ENCODE peak calls at places on chromosomes 16 and 17, in eight cellular contexts. Y, F, W, G, T, J, A and V are unnamed samples.

GRCh38 chr16:13638218-13638617 is 281.7 kb upstream of the ERCC4 start:
- DNase-seq in J (no peak), F (no peak), A (no peak), Y (no peak), W (no peak), T (no peak), G (no peak), V (no peak)

GRCh38 chr16:85392756-85393673 is 220.1 kb upstream of the GSE1 start:
- DNase-seq in G (no peak), F (peak; percentile 10), J (no peak), Y (no peak), T (no peak), W (peak; percentile 7), A (no peak), V (no peak)

GRCh38 chr17:16328997-16329396 is 24.3 kb downstream of the CENPV start:
- DNase-seq in G (no peak), F (no peak), Y (no peak), T (no peak), W (no peak), J (peak; percentile 41), A (no peak), V (no peak)

GRCh38 chr17:48498168-48498840 is 32.5 kb downstream of the HOXB1 start:
- DNase-seq in G (no peak), A (no peak), T (peak; percentile 35), F (no peak), Y (no peak), W (no peak), J (no peak), V (no peak)

GRCh38 chr16:9176547-9177418 is 85.3 kb downstream of the HAPSTR1 start:
- DNase-seq in J (no peak), G (no peak), F (peak; percentile 87), Y (no peak), W (no peak), A (no peak), T (no peak), V (no peak)

GRCh38 chr16:89815639-89816348 is 653 bp downstream of the FANCA start:
- DNase-seq in T (no peak), J (no peak), A (no peak), F (no peak), W (no peak), G (no peak), Y (no peak), V (no peak)

GRCh38 chr17:50171371-50172071 is 5.7 kb downstream of the SGCA start:
- DNase-seq in J (no peak), T (no peak), F (no peak), G (no peak), A (no peak), W (no peak), Y (no peak), V (no peak)

GRCh38 chr16:4772351-4772750 is 5.4 kb upstream of the ZNF500 start:
- DNase-seq in W (no peak), A (no peak), F (no peak), G (no peak), T (no peak), Y (no peak), J (no peak), V (no peak)

GRCh38 chr16:15653227-15653626 is 3.2 kb downstream of the NDE1 start:
- DNase-seq in T (peak; percentile 70), J (no peak), Y (no peak), G (peak; percentile 99), W (peak; percentile 24), F (no peak), A (no peak), V (peak; percentile 49)

GRCh38 chr17:75144816-75145511 is 9.3 kb downstream of the JPT1 start:
- DNase-seq in T (no peak), G (no peak), W (no peak), J (no peak), A (no peak), F (no peak), Y (no peak), V (no peak)

GRCh38 chr17:51144266-51145022 is 8.9 kb upstream of the NME1 start:
- DNase-seq in G (no peak), T (no peak), Y (no peak), F (no peak), W (no peak), A (no peak), J (no peak), V (no peak)

GRCh38 chr16:1771072-1771863 is at the start of gene NME3:
- DNase-seq in A (no peak), F (peak; percentile 73), W (peak; percentile 86), T (no peak), G (peak; percentile 69), Y (no peak), J (peak; percentile 71), V (no peak)

GRCh38 chr16:57145046-57145963 is 40.5 kb downstream of the PSME3IP1 start:
- DNase-seq in Y (no peak), W (no peak), A (no peak), F (no peak), T (no peak), J (peak; percentile 29), G (no peak), V (no peak)

GRCh38 chr17:44820631-44821196 is 9.4 kb downstream of the GJC1 start:
- DNase-seq in T (no peak), W (no peak), Y (no peak), J (peak; percentile 78), F (no peak), G (peak; percentile 83), A (peak; percentile 62), V (peak; percentile 85)

GRCh38 chr17:61250335-61250890 is 149.2 kb upstream of the TBX2 start:
- DNase-seq in T (no peak), F (no peak), J (no peak), Y (no peak), G (peak; percentile 71), W (no peak), A (no peak), V (no peak)

GRCh38 chr17:68302666-68303065 is 11.4 kb downstream of the ARSG start:
- DNase-seq in A (no peak), T (no peak), G (no peak), Y (no peak), J (no peak), W (no peak), F (no peak), V (no peak)

GRCh38 chr17:74872313-74873035 is at the start of gene FDXR:
- DNase-seq in W (no peak), T (no peak), J (peak; percentile 25), G (no peak), A (no peak), F (no peak), Y (no peak), V (no peak)

GRCh38 chr16:73095142-73095791 is 47.3 kb upstream of the ZFHX3 start:
- DNase-seq in A (no peak), Y (no peak), F (no peak), J (no peak), G (peak; percentile 66), W (no peak), T (no peak), V (no peak)

GRCh38 chr17:72254808-72255449 is 134.1 kb downstream of the SOX9 start:
- DNase-seq in J (no peak), T (no peak), Y (no peak), F (no peak), G (no peak), A (no peak), W (no peak), V (no peak)

GRCh38 chr17:69232650-69233049 is 4.0 kb upstream of the ABCA10 start:
- DNase-seq in T (no peak), F (no peak), J (no peak), W (no peak), G (no peak), A (no peak), Y (no peak), V (no peak)

GRCh38 chr17:40534431-40535189 is 30.7 kb downstream of the CCR7 start:
- DNase-seq in G (peak; percentile 36), T (no peak), A (no peak), W (no peak), Y (no peak), F (no peak), J (no peak), V (no peak)
- TF ChIP-seq CTCF in G (no peak), T (no peak), A (no peak), W (no peak), Y (no peak), F (no peak), J (no peak), V (no peak)

DNA sequence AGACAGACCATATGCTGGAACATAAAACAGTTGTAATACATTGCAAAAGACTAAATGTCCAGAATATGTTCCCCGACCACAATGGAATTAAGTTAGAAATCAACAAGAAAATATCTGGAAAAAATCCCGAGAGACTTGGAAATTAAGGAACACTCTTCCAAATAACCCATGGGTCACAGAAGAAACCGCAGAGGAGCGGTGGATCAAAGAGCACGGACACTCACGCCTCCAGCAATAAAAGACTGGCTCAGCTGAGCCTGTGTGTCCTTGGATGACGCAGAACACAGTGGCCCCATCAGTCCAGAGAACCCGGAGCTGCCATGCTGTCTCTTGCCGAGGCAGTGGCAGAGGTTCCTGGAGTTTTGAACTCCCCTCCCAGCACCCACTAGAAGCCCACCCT is 30.9 kb upstream of the FOXF1 start:
- DNase-seq in Y (no peak), T (no peak), J (no peak), G (peak; percentile 92), F (no peak), A (no peak), W (no peak), V (no peak)
- H3K4me3 ChIP-seq in Y (no peak overlapping the region), T (no peak overlapping the region), J (no peak overlapping the region), G (no peak overlapping the region), F (no peak overlapping the region), A (no peak overlapping the region), W (no peak overlapping the region), V (no peak overlapping the region)

DNA sequence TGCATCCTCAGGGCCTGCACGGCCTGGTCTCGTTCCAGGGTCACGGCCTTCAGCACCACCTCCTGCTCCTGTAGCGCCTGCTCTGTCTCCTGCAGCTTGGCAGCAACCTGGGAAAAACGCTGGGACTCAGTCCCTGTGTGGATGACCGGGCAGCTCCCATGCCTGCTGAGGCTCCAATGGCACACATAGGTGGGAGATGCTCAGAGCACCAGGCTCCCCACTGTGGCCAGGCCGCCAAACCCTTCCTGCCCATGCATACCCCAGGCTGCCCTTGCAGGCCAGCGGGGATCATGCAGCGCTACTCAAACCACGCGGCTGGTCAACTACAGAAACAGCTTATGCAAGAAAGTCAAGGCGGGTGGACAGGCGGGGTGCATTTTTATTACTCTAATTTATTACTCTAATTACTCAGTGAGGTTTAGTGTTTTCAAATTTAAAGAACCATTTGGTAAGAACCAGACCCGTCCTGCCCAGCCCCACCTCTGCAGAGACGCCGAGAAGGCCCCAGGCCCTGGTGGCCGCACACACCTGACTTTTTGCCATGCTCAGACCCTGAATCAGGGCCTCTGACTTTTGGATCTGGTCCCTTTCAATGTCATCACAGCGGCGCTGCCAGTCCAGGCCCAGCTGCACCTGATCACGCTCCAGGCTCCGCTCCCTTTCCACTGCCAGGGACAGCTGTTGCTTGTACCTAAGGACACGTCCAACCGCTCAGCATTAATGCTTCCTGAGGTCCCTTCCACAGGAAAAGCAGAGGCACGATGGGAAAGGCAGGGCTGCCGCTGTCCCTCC is 33.9 kb downstream of the CCDC57 start:
- DNase-seq in A (no peak), Y (no peak), W (no peak), F (no peak), G (no peak), J (no peak), T (no peak), V (no peak)
- TF ChIP-seq CTCF in A (no peak), Y (no peak), W (no peak), F (no peak), G (no peak), J (no peak), T (no peak), V (no peak)

DNA sequence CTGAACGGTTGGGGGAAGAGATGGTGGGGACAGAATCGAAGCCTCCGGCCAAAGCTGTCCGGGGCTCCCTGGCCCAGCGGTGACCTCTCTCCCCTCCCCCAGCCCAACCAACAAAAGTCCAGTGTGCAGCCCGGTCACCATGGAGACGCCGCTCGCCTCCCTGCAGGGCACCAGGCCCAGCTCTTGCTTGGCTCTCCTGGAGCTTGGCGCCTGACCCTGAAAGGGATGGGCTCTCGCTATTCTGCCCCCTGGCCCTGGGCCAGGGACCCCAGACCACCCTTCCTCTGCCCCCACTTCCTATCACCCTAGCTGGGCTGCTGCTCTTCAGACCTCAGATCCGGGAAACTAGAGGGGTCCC is 1.3 kb downstream of the METRN start:
- DNase-seq in G (peak; percentile 54), F (peak; percentile 92), T (no peak), J (no peak), Y (no peak), A (no peak), W (no peak), V (no peak)
- H3K4me3 ChIP-seq in G (no peak overlapping the region), F (peak overlapping the region; percentile 74), T (peak overlapping the region; percentile 69), J (no peak overlapping the region), Y (peak overlapping the region; percentile 81), A (peak overlapping the region; percentile 54), W (peak overlapping the region; percentile 91), V (peak overlapping the region; percentile 55)